ENCODE peak calls at places on chromosome 13, in seven cellular contexts. Z, P, R, M, G, Y and T are unnamed samples.

GRCh38 chr13:112477070-112477619 is 101.0 kb downstream of the SPACA7 start:
- DNase-seq in Z (no peak), P (no peak), R (no peak), M (no peak), G (no peak), Y (no peak), T (no peak)

GRCh38 chr13:75550159-75550567 is 572 bp downstream of the UCHL3 start:
- DNase-seq in Z (peak), P (no peak), R (peak), M (peak), G (peak), Y (peak), T (no peak)

GRCh38 chr13:105920375-105920774 is 615.1 kb downstream of the EFNB2 start:
- DNase-seq in Z (peak), P (no peak), R (no peak), M (peak), G (no peak), Y (no peak), T (no peak)

GRCh38 chr13:113209336-113209879 is at the start of gene CUL4A:
- DNase-seq in Z (peak), P (peak), R (peak), M (peak), G (no peak), Y (peak), T (no peak)

GRCh38 chr13:34011552-34012085 is 193.7 kb downstream of the RFC3 start:
- DNase-seq in Z (no peak), P (no peak), R (no peak), M (no peak), G (no peak), Y (peak), T (no peak)

GRCh38 chr13:67977081-67977480 is 746.9 kb upstream of the PCDH9 start:
- DNase-seq in Z (no peak), P (no peak), R (no peak), M (no peak), G (no peak), Y (no peak), T (no peak)

GRCh38 chr13:39364797-39365468 is 238.1 kb downstream of the LHFPL6 start:
- DNase-seq in Z (peak), P (no peak), R (no peak), M (no peak), G (no peak), Y (no peak), T (no peak)

GRCh38 chr13:64054306-64054705 is 2638.7 kb upstream of the PCDH20 start:
- DNase-seq in Z (peak), P (no peak), R (no peak), M (no peak), G (no peak), Y (no peak), T (no peak)

GRCh38 chr13:50459046-50459445 is 384.4 kb downstream of the DLEU7 start:
- DNase-seq in Z (no peak), P (no peak), R (no peak), M (no peak), G (no peak), Y (no peak), T (no peak)

GRCh38 chr13:108780706-108781105 is 151.3 kb downstream of the MYO16 start:
- DNase-seq in Z (no peak), P (no peak), R (no peak), M (no peak), G (no peak), Y (no peak), T (no peak)

GRCh38 chr13:75423946-75424345 is 58.0 kb downstream of the TBC1D4 start:
- DNase-seq in Z (no peak), P (no peak), R (no peak), M (no peak), G (no peak), Y (no peak), T (no peak)

GRCh38 chr13:39575641-39576238 is 27.3 kb downstream of the LHFPL6 start:
- DNase-seq in Z (no peak), P (no peak), R (no peak), M (no peak), G (no peak), Y (no peak), T (no peak)

GRCh38 chr13:110388141-110388943 is 81.3 kb downstream of the COL4A2 start:
- DNase-seq in Z (peak), P (peak), R (peak), M (peak), G (no peak), Y (peak), T (no peak)

GRCh38 chr13:100550433-100550832 is 38.2 kb downstream of the GGACT start:
- DNase-seq in Z (peak), P (no peak), R (no peak), M (peak), G (peak), Y (no peak), T (peak)

GRCh38 chr13:24076124-24076523 is 84.4 kb upstream of the SPATA13 start:
- DNase-seq in Z (no peak), P (no peak), R (no peak), M (no peak), G (no peak), Y (no peak), T (no peak)

GRCh38 chr13:112653821-112654220 is 36.0 kb upstream of the ATP11A start:
- DNase-seq in Z (no peak), P (no peak), R (no peak), M (no peak), G (no peak), Y (no peak), T (no peak)

GRCh38 chr13:109610517-109610916 is 175.9 kb downstream of the IRS2 start:
- DNase-seq in Z (peak), P (peak), R (peak), M (no peak), G (no peak), Y (peak), T (no peak)

GRCh38 chr13:51635137-51635878 is 51.0 kb downstream of the WDFY2 start:
- DNase-seq in Z (no peak), P (no peak), R (peak), M (no peak), G (no peak), Y (no peak), T (no peak)

GRCh38 chr13:113075711-113076110 is 29.9 kb upstream of the F7 start:
- DNase-seq in Z (no peak), P (no peak), R (no peak), M (no peak), G (no peak), Y (no peak), T (no peak)

GRCh38 chr13:76878043-76878442 is 8.2 kb downstream of the KCTD12 start:
- DNase-seq in Z (no peak), P (no peak), R (no peak), M (no peak), G (no peak), Y (no peak), T (no peak)

GRCh38 chr13:46339035-46339666 is 47.9 kb downstream of the RUBCNL start:
- DNase-seq in Z (peak), P (no peak), R (no peak), M (peak), G (no peak), Y (no peak), T (no peak)
- TF ChIP-seq CTCF in Z (peak), P (no peak), R (no peak), M (peak), G (no peak), Y (no peak), T (no peak)

DNA sequence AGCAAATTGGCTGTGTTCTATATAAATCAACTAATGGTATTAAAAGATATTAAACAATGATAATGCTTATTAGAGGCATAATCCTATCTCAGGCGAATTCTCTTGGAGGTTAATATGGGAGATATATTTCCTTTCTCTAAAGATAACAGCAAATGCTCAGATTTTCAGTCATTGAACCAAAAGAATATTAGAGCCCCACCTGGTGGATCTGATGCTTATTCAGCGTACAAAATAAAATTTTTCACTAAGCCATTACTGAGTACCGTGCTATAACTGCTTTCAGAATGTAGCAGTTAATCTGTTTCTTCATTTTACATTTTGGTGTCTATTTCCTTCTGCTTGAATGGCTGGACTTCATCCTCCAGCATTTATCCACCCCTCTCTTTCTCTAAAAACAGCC is 143.3 kb upstream of the IPO5 start:
- DNase-seq in Z (peak), P (no peak), R (peak), M (peak), G (no peak), Y (no peak), T (no peak)
- TF ChIP-seq CTCF in Z (peak), P (no peak), R (peak), M (peak), G (peak), Y (peak), T (peak)

GRCh38 chr13:28566283-28566682 is 71.4 kb upstream of the FLT1 start:
- DNase-seq in Z (no peak), P (no peak), R (no peak), M (no peak), G (no peak), Y (no peak), T (no peak)
- TF ChIP-seq CTCF in Z (no peak), P (no peak), R (no peak), M (no peak), G (no peak), Y (no peak), T (no peak)

GRCh38 chr13:111398715-111399299 is 78.4 kb downstream of the TEX29 start:
- DNase-seq in Z (no peak), P (no peak), R (no peak), M (no peak), G (no peak), Y (no peak), T (peak)
- TF ChIP-seq CTCF in Z (no peak), P (no peak), R (no peak), M (no peak), G (no peak), Y (no peak), T (no peak)

GRCh38 chr13:37618554-37618953 is 20.0 kb upstream of the POSTN start:
- DNase-seq in Z (peak), P (no peak), R (no peak), M (peak), G (peak), Y (no peak), T (no peak)

GRCh38 chr13:37621811-37622361 is 23.3 kb upstream of the POSTN start:
- DNase-seq in Z (peak), P (no peak), R (no peak), M (no peak), G (peak), Y (no peak), T (no peak)

GRCh38 chr13:37616131-37616530 is 17.6 kb upstream of the POSTN start:
- DNase-seq in Z (peak), P (no peak), R (no peak), M (peak), G (no peak), Y (no peak), T (no peak)

GRCh38 chr13:37615271-37615670 is 16.7 kb upstream of the POSTN start:
- DNase-seq in Z (no peak), P (no peak), R (no peak), M (no peak), G (no peak), Y (no peak), T (no peak)

DNA sequence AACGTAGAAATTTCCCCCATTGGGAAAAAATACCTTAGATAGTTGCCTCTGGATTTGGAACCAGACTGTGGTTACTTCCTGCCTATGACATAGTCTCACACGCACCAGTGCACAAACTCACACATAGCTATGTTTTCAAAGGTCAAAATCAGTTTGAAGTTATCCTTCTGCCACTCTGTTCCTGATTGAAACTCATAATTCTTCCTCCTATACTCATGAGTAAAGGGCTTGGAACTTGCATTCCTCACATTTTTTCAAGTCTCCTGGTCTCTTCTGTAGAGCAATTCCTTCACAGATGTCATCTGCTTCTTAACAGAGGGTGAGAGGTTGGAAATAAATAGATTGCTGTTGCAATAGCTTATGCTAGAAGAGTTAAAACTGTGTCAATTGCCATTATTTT is 18.6 kb upstream of the POSTN start:
- DNase-seq in Z (peak), P (no peak), R (no peak), M (peak), G (peak), Y (no peak), T (no peak)
- TF ChIP-seq CTCF in Z (no peak), P (no peak), R (no peak), M (no peak), G (no peak), Y (no peak), T (no peak)

GRCh38 chr13:103883698-103884097 is 817.5 kb upstream of the SLC10A2 start:
- DNase-seq in Z (peak), P (no peak), R (no peak), M (peak), G (no peak), Y (no peak), T (no peak)

GRCh38 chr13:103878891-103879605 is 812.8 kb upstream of the SLC10A2 start:
- DNase-seq in Z (peak), P (no peak), R (no peak), M (no peak), G (no peak), Y (no peak), T (no peak)

GRCh38 chr13:103884139-103884723 is 818.0 kb upstream of the SLC10A2 start:
- DNase-seq in Z (no peak), P (no peak), R (no peak), M (no peak), G (no peak), Y (no peak), T (no peak)

GRCh38 chr13:103883152-103883551 is 816.9 kb upstream of the SLC10A2 start:
- DNase-seq in Z (peak), P (peak), R (peak), M (peak), G (peak), Y (peak), T (peak)
- TF ChIP-seq CTCF in Z (peak), P (peak), R (peak), M (peak), G (peak), Y (peak), T (peak)

GRCh38 chr13:30569901-30570576 is 47.7 kb upstream of the USPL1 start:
- DNase-seq in Z (peak), P (no peak), R (no peak), M (peak), G (peak), Y (no peak), T (no peak)

GRCh38 chr13:30577381-30577780 is 40.3 kb upstream of the USPL1 start:
- DNase-seq in Z (peak), P (no peak), R (no peak), M (peak), G (peak), Y (no peak), T (no peak)

GRCh38 chr13:30567072-30567471 is 50.6 kb upstream of the USPL1 start:
- DNase-seq in Z (no peak), P (no peak), R (no peak), M (no peak), G (no peak), Y (no peak), T (no peak)

GRCh38 chr13:30576528-30576927 is 41.2 kb upstream of the USPL1 start:
- DNase-seq in Z (peak), P (no peak), R (no peak), M (peak), G (no peak), Y (no peak), T (no peak)

DNA sequence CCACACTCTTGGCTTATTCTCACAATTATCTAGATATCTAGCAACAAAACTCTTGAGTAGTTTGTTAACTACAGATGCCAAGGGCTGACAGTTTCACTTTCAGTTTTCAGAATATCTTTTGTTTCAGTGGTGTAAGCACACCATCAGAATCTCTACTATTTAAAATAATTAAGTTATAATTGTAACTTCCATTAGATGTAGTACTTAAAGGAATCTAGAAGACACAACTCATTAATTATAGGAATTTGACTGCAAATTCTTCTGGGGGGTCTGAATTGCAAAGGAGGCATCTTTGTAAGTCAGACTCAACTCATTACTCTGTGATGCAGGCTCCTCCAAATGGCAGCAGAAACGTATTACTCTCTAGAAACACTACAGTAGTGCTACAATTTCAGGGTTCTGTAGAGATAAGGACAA is 44.9 kb upstream of the USPL1 start:
- DNase-seq in Z (peak), P (no peak), R (peak), M (peak), G (no peak), Y (no peak), T (no peak)
- TF ChIP-seq CTCF in Z (peak), P (no peak), R (peak), M (peak), G (peak), Y (peak), T (no peak)

GRCh38 chr13:27138457-27139093 is 33.0 kb downstream of the USP12 start:
- DNase-seq in Z (no peak), P (no peak), R (no peak), M (no peak), G (no peak), Y (no peak), T (no peak)

GRCh38 chr13:27137759-27138158 is 33.9 kb downstream of the USP12 start:
- DNase-seq in Z (peak), P (no peak), R (no peak), M (no peak), G (no peak), Y (no peak), T (no peak)

GRCh38 chr13:27140060-27140459 is 31.6 kb downstream of the USP12 start:
- DNase-seq in Z (no peak), P (no peak), R (no peak), M (no peak), G (no peak), Y (no peak), T (no peak)

GRCh38 chr13:27139565-27139964 is 32.0 kb downstream of the USP12 start:
- DNase-seq in Z (no peak), P (no peak), R (no peak), M (no peak), G (no peak), Y (no peak), T (no peak)

GRCh38 chr13:27141746-27142145 is 29.9 kb downstream of the USP12 start:
- DNase-seq in Z (no peak), P (no peak), R (no peak), M (no peak), G (no peak), Y (no peak), T (no peak)
- TF ChIP-seq CTCF in Z (no peak), P (no peak), R (no peak), M (no peak), G (no peak), Y (no peak), T (no peak)